ENCODE peak calls at places on chromosomes 13 and 19, in five cellular contexts. One of them, this sample, is unnamed.
A peak's percentile ranks its signal among the peaks of the same experiment; 100 is the strongest.

GRCh38 chr13:36129539-36129938 is 1.6 kb downstream of the DCLK1 start:
- DNase-seq in brain microvascular endothelial cell: no peak
- DNase-seq in ELF-1: no peak
- DNase-seq in activated T-cell treated with anti-CD3 and anti-CD28 coated beads, Interleukin-2, amount 50 U/mL, for 72 hours: no peak
- DNase-seq in NCI-H1436: no peak
- DNase-seq in this sample: no peak

GRCh38 chr19:12872941-12873890 is 8.0 kb downstream of the DNASE2 start:
- DNase-seq in brain microvascular endothelial cell: peak; percentile 52
- DNase-seq in ELF-1: peak; percentile 98
- DNase-seq in activated T-cell treated with anti-CD3 and anti-CD28 coated beads, Interleukin-2, amount 50 U/mL, for 72 hours: peak; percentile 59
- DNase-seq in NCI-H1436: peak; percentile 14
- DNase-seq in this sample: peak; percentile 31

GRCh38 chr19:54190942-54191670 is at the start of gene TSEN34:
- DNase-seq in brain microvascular endothelial cell: peak; percentile 64
- DNase-seq in ELF-1: peak; percentile 95
- DNase-seq in activated T-cell treated with anti-CD3 and anti-CD28 coated beads, Interleukin-2, amount 50 U/mL, for 72 hours: peak; percentile 93
- DNase-seq in NCI-H1436: peak; percentile 89
- DNase-seq in this sample: peak; percentile 60

GRCh38 chr13:81821259-81821658 is 1480.3 kb upstream of the SPRY2 start:
- DNase-seq in brain microvascular endothelial cell: no peak
- DNase-seq in ELF-1: no peak
- DNase-seq in activated T-cell treated with anti-CD3 and anti-CD28 coated beads, Interleukin-2, amount 50 U/mL, for 72 hours: no peak
- DNase-seq in NCI-H1436: no peak
- DNase-seq in this sample: no peak

GRCh38 chr13:112767506-112768471 is 78.0 kb downstream of the ATP11A start:
- DNase-seq in brain microvascular endothelial cell: no peak
- DNase-seq in ELF-1: no peak
- DNase-seq in activated T-cell treated with anti-CD3 and anti-CD28 coated beads, Interleukin-2, amount 50 U/mL, for 72 hours: no peak
- DNase-seq in NCI-H1436: no peak
- DNase-seq in this sample: no peak

GRCh38 chr19:45876411-45877197 is 9.3 kb downstream of the IRF2BP1 start:
- DNase-seq in brain microvascular endothelial cell: peak; percentile 24
- DNase-seq in ELF-1: peak; percentile 44
- DNase-seq in activated T-cell treated with anti-CD3 and anti-CD28 coated beads, Interleukin-2, amount 50 U/mL, for 72 hours: no peak
- DNase-seq in NCI-H1436: no peak
- DNase-seq in this sample: no peak

GRCh38 chr13:82847595-82847994 is 1034.7 kb downstream of the SLITRK1 start:
- DNase-seq in brain microvascular endothelial cell: no peak
- DNase-seq in ELF-1: no peak
- DNase-seq in activated T-cell treated with anti-CD3 and anti-CD28 coated beads, Interleukin-2, amount 50 U/mL, for 72 hours: no peak
- DNase-seq in NCI-H1436: no peak
- DNase-seq in this sample: no peak

GRCh38 chr13:32203736-32204135 is 111.4 kb downstream of the ZAR1L start:
- DNase-seq in brain microvascular endothelial cell: no peak
- DNase-seq in ELF-1: no peak
- DNase-seq in activated T-cell treated with anti-CD3 and anti-CD28 coated beads, Interleukin-2, amount 50 U/mL, for 72 hours: no peak
- DNase-seq in NCI-H1436: no peak
- DNase-seq in this sample: no peak

GRCh38 chr13:40982772-40983171 is 36.3 kb downstream of the ELF1 start:
- DNase-seq in brain microvascular endothelial cell: peak; percentile 74
- DNase-seq in ELF-1: no peak
- DNase-seq in activated T-cell treated with anti-CD3 and anti-CD28 coated beads, Interleukin-2, amount 50 U/mL, for 72 hours: peak; percentile 61
- DNase-seq in NCI-H1436: peak; percentile 19
- DNase-seq in this sample: no peak

GRCh38 chr13:24625324-24625723 is 54.9 kb upstream of the ATP12A start:
- DNase-seq in brain microvascular endothelial cell: no peak
- DNase-seq in ELF-1: no peak
- DNase-seq in activated T-cell treated with anti-CD3 and anti-CD28 coated beads, Interleukin-2, amount 50 U/mL, for 72 hours: no peak
- DNase-seq in NCI-H1436: no peak
- DNase-seq in this sample: no peak

GRCh38 chr13:113001251-113002140 is 32.5 kb downstream of the MCF2L start:
- DNase-seq in brain microvascular endothelial cell: peak; percentile 5
- DNase-seq in ELF-1: peak; percentile 71
- DNase-seq in activated T-cell treated with anti-CD3 and anti-CD28 coated beads, Interleukin-2, amount 50 U/mL, for 72 hours: no peak
- DNase-seq in NCI-H1436: peak; percentile 84
- DNase-seq in this sample: no peak

This sample was measured in HFFc6.